ENCODE peak calls at places on chromosomes 7 and 10, in five cellular contexts. D, F, G, O and V are unnamed samples.

GRCh38 chr10:7972367-7972766 is 82.1 kb upstream of the GATA3 start:
- DNase-seq in D (no peak), F (no peak), G (no peak), O (no peak), V (no peak)

GRCh38 chr7:156176039-156176438 is 363.8 kb upstream of the SHH start:
- DNase-seq in D (no peak), F (no peak), G (no peak), O (no peak), V (no peak)

GRCh38 chr7:108592633-108593277 is 23.1 kb downstream of the DNAJB9 start:
- DNase-seq in D (no peak), F (no peak), G (no peak), O (peak; percentile 60), V (no peak)

GRCh38 chr10:3980660-3981059 is 195.7 kb upstream of the KLF6 start:
- DNase-seq in D (no peak), F (no peak), G (no peak), O (no peak), V (no peak)

GRCh38 chr10:95327367-95327766 is 36.6 kb upstream of the PDLIM1 start:
- DNase-seq in D (no peak), F (no peak), G (peak; percentile 48), O (no peak), V (peak; percentile 56)

GRCh38 chr10:77965294-77965693 is 38.7 kb upstream of the DLG5 start:
- DNase-seq in D (no peak), F (no peak), G (no peak), O (no peak), V (no peak)

GRCh38 chr10:65968871-65969270 is 957.0 kb upstream of the LRRTM3 start:
- DNase-seq in D (no peak), F (no peak), G (no peak), O (no peak), V (no peak)

GRCh38 chr7:105718511-105718925 is 137.2 kb upstream of the EFCAB10 start:
- DNase-seq in D (peak; percentile 63), F (no peak), G (no peak), O (no peak), V (peak; percentile 59)

GRCh38 chr10:133318494-133319127 is 9.9 kb downstream of the ZNF511 start:
- DNase-seq in D (no peak), F (peak; percentile 81), G (peak; percentile 76), O (peak; percentile 63), V (peak; percentile 77)

GRCh38 chr10:125095228-125095627 is 65.1 kb downstream of the CTBP2 start:
- DNase-seq in D (peak; percentile 9), F (no peak), G (no peak), O (no peak), V (no peak)

GRCh38 chr7:118467381-118467780 is 242.9 kb downstream of the ANKRD7 start:
- DNase-seq in D (no peak), F (no peak), G (no peak), O (no peak), V (no peak)

GRCh38 chr10:69600761-69601330 is 27.6 kb upstream of the NEUROG3 start:
- DNase-seq in D (no peak), F (no peak), G (no peak), O (no peak), V (no peak)

GRCh38 chr7:80771523-80771922 is 133.1 kb downstream of the CD36 start:
- DNase-seq in D (no peak), F (no peak), G (no peak), O (no peak), V (no peak)

GRCh38 chr10:88474884-88475844 is 108.0 kb downstream of the RNLS start:
- DNase-seq in D (no peak), F (peak; percentile 50), G (no peak), O (no peak), V (no peak)

GRCh38 chr10:3782456-3783312 is 2.3 kb downstream of the KLF6 start:
- DNase-seq in D (no peak), F (peak; percentile 75), G (peak; percentile 64), O (peak; percentile 74), V (peak; percentile 64)

GRCh38 chr10:23918090-23918704 is 290.7 kb upstream of the KIAA1217 start:
- DNase-seq in D (no peak), F (no peak), G (no peak), O (no peak), V (no peak)

GRCh38 chr10:8444630-8445029 is 390.1 kb downstream of the GATA3 start:
- DNase-seq in D (no peak), F (peak; percentile 39), G (peak; percentile 8), O (no peak), V (no peak)

GRCh38 chr7:20219446-20220292 is 2.5 kb upstream of the MACC1 start:
- DNase-seq in D (peak; percentile 66), F (peak; percentile 34), G (peak; percentile 90), O (peak; percentile 85), V (peak; percentile 84)

GRCh38 chr10:69418052-69418752 is 1.5 kb upstream of the TACR2 start:
- DNase-seq in D (no peak), F (no peak), G (peak; percentile 48), O (no peak), V (no peak)

GRCh38 chr10:43070121-43071085 is 6.5 kb upstream of the RET start:
- DNase-seq in D (no peak), F (no peak), G (no peak), O (no peak), V (no peak)

GRCh38 chr7:88442417-88442816 is 135.7 kb upstream of the STEAP4 start:
- DNase-seq in D (no peak), F (no peak), G (no peak), O (no peak), V (no peak)

GRCh38 chr7:143884276-143884977 is 17.5 kb downstream of the TCAF1 start:
- DNase-seq in D (no peak), F (no peak), G (no peak), O (peak; percentile 7), V (no peak)
- H3K27ac ChIP-seq in D (no peak overlapping the region), F (peak overlapping the region; percentile 28), G (peak overlapping the region; percentile 63), O (peak overlapping the region; percentile 21), V (no peak overlapping the region)

GRCh38 chr10:57168703-57169240 is 807.7 kb upstream of the ZWINT start:
- DNase-seq in D (no peak), F (no peak), G (no peak), O (no peak), V (no peak)
- H3K4me3 ChIP-seq in D (no peak overlapping the region), F (no peak overlapping the region), G (no peak overlapping the region), O (no peak overlapping the region), V (no peak overlapping the region)

DNA sequence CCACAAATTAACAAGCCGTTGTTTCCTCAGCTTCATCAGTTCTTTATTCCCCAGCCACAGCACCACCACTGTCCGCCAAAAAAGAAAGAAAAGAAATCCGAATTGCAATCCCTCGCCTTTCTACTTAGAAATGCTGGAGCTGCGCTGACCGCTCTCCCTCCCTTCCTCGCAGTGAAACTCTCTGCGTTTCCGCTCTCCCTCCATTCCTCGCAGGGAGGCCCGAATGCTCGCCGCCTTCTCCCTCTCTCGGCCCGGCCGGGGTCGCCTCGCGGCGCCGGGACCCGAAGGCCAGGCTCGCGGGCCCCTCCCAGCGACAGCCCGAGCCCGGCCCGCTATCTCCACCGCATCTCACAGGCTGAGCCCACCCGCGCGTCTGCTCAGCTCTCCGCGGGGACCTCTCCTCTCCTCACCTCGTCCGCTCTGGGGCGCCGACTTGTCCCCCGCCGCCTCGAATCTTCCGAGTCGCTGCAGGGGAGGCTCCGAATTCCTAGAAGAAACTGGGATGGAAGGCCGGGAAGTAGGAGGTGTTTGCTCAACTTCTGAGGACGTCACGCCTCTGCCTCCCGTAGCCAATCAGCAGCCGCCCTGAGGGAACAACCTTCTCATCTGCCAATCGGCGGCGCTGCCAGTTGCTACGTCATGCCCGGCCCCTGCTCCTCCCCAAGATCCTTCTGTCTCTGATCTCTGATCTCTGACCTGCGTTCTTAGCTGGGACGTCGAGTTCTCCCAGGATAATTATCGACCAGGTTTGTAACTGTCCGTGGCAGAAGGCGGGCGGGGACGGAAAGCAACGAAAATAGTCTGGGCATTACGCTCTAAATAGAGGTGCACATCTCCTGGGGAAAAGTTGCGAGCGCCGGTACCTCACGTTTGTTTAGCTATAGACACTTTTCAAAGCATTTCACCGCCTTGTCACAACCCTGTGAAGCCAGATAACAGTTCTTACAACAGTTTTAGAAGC is at the start of gene AASS:
- DNase-seq in D (peak; percentile 99), F (peak; percentile 99), G (peak; percentile 95), O (peak; percentile 55), V (peak; percentile 99)
- TF ChIP-seq POLR2A in D (peak; percentile 58), F (no peak), G (peak; percentile 62), O (no peak), V (peak; percentile 86)

GRCh38 chr10:79155301-79156081 is 86.7 kb downstream of the ZMIZ1 start:
- DNase-seq in D (no peak), F (no peak), G (no peak), O (no peak), V (no peak)
- H3K27ac ChIP-seq in D (peak overlapping the region; percentile 38), F (peak overlapping the region; percentile 38), G (peak overlapping the region; percentile 87), O (no peak overlapping the region), V (peak overlapping the region; percentile 88)

DNA sequence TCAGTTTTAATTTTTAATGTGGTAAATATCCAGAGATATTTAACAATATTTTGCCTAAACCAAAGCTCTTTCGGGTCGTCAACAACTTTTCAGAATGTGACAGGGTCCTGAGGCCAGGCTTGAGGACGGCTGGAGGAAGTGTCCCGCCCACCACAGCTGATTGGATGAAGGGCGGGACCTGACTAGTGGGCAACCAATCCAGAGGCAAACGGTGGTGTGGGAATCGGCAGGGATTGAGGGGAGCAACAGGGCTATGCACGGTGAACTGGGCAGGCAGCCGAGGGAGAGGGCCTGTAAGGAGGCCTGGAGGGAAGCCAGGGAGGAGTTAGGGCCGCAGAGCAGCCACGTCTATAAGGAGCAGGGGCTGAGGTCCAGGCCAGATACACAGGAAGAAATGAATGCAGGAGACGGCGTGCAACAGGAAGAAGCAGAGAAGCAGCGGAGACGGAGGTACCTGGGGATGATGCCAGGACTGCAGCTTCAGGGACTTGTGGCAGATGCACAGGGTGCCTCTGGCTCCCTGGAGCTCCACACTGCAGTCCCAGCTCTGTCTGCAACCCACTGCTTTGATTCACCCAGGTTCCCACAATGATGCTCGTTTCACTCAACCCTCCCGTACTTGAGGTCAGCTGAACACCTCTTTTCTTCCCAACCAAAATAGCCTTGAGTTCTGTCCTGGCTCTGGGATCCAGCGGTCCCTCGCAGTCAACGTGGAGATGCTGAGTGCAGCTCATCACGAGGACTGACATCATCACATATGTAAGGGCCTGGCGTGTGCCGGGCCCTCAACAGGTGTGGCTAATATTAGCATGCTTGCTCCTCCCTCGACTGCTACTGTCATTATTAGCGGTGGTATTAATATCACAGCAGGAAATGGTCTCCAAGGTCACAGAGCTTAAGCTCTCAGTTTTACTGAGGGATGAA is 45.9 kb upstream of the ZMIZ1 start:
- DNase-seq in D (peak; percentile 54), F (peak; percentile 71), G (peak; percentile 28), O (peak; percentile 96), V (peak; percentile 20)
- H3K4me3 ChIP-seq in D (no peak overlapping the region), F (peak overlapping the region; percentile 17), G (no peak overlapping the region), O (no peak overlapping the region), V (no peak overlapping the region)

GRCh38 chr10:5766189-5766588 is 47.0 kb downstream of the GDI2 start:
- DNase-seq in D (no peak), F (no peak), G (no peak), O (no peak), V (no peak)
- TF ChIP-seq POLR2A in D (no peak), F (no peak), G (no peak), O (peak; percentile 42), V (no peak)

GRCh38 chr7:116671111-116671510 is 885 bp upstream of the MET start:
- DNase-seq in D (no peak), F (no peak), G (no peak), O (no peak), V (no peak)

GRCh38 chr7:116673504-116673865 is 1.5 kb downstream of the MET start:
- DNase-seq in D (no peak), F (no peak), G (no peak), O (no peak), V (no peak)

GRCh38 chr7:116670409-116671036 is 1.5 kb upstream of the MET start:
- DNase-seq in D (no peak), F (no peak), G (no peak), O (no peak), V (peak; percentile 30)

GRCh38 chr7:116672596-116673503 is 854 bp downstream of the MET start:
- DNase-seq in D (no peak), F (peak; percentile 13), G (peak; percentile 26), O (no peak), V (peak; percentile 32)

GRCh38 chr7:116671681-116672595 is at the start of gene MET:
- DNase-seq in D (peak; percentile 92), F (peak; percentile 60), G (peak; percentile 86), O (peak; percentile 76), V (peak; percentile 86)
- H3K27ac ChIP-seq in D (peak within 1 kb of the TSS; percentile 91), F (no peak within 1 kb of the TSS), G (peak within 1 kb of the TSS; percentile 88), O (no peak within 1 kb of the TSS), V (peak within 1 kb of the TSS; percentile 95)